ENCODE peak calls at places on chromosomes 4 and X, in five cellular contexts. One of them, this sample, is unnamed.

GRCh38 chr4:61827907-61828328 is 627.8 kb downstream of the ADGRL3 start:
- DNase-seq in RWPE1: no peak
- DNase-seq in CD8-positive, alpha-beta memory T cell: no peak
- DNase-seq in breast epithelium: no peak
- DNase-seq in AG04450: no peak
- DNase-seq in this sample: no peak

GRCh38 chrX:72430405-72430968 is 124.8 kb upstream of the CITED1 start:
- DNase-seq in RWPE1: no peak
- DNase-seq in CD8-positive, alpha-beta memory T cell: no peak
- DNase-seq in breast epithelium: no peak
- DNase-seq in AG04450: no peak
- DNase-seq in this sample: no peak

GRCh38 chr4:5962416-5962815 is 55.8 kb downstream of the C4orf50 start:
- DNase-seq in RWPE1: no peak
- DNase-seq in CD8-positive, alpha-beta memory T cell: no peak
- DNase-seq in breast epithelium: no peak
- DNase-seq in AG04450: no peak
- DNase-seq in this sample: no peak

GRCh38 chrX:74325130-74326059 is 21.4 kb downstream of the ZCCHC13 start:
- DNase-seq in RWPE1: no peak
- DNase-seq in CD8-positive, alpha-beta memory T cell: no peak
- DNase-seq in breast epithelium: no peak
- DNase-seq in AG04450: no peak
- DNase-seq in this sample: no peak

GRCh38 chr4:82851902-82852750 is 38.8 kb downstream of the SEC31A start:
- DNase-seq in RWPE1: peak; percentile 5
- DNase-seq in CD8-positive, alpha-beta memory T cell: peak; percentile 14
- DNase-seq in breast epithelium: no peak
- DNase-seq in AG04450: no peak
- DNase-seq in this sample: no peak

GRCh38 chrX:69153060-69153730 is 12.1 kb downstream of the PJA1 start:
- DNase-seq in RWPE1: peak; percentile 72
- DNase-seq in CD8-positive, alpha-beta memory T cell: no peak
- DNase-seq in breast epithelium: no peak
- DNase-seq in AG04450: no peak
- DNase-seq in this sample: no peak

GRCh38 chrX:85994787-85995186 is 52.6 kb downstream of the CHM start:
- DNase-seq in RWPE1: no peak
- DNase-seq in CD8-positive, alpha-beta memory T cell: no peak
- DNase-seq in breast epithelium: no peak
- DNase-seq in AG04450: no peak
- DNase-seq in this sample: no peak

GRCh38 chr4:112060212-112060611 is 85.0 kb upstream of the FAM241A start:
- DNase-seq in RWPE1: no peak
- DNase-seq in CD8-positive, alpha-beta memory T cell: no peak
- DNase-seq in breast epithelium: no peak
- DNase-seq in AG04450: no peak
- DNase-seq in this sample: no peak

GRCh38 chrX:120672841-120673530 is 43.1 kb upstream of the C1GALT1C1 start:
- DNase-seq in RWPE1: no peak
- DNase-seq in CD8-positive, alpha-beta memory T cell: no peak
- DNase-seq in breast epithelium: no peak
- DNase-seq in AG04450: no peak
- DNase-seq in this sample: no peak

GRCh38 chr4:120977435-120977997 is 55.0 kb upstream of the PRDM5 start:
- DNase-seq in RWPE1: peak; percentile 29
- DNase-seq in CD8-positive, alpha-beta memory T cell: peak; percentile 26
- DNase-seq in breast epithelium: no peak
- DNase-seq in AG04450: peak; percentile 33
- DNase-seq in this sample: no peak

GRCh38 chrX:78111140-78111931 is 7.3 kb downstream of the PGK1 start:
- DNase-seq in RWPE1: no peak
- DNase-seq in CD8-positive, alpha-beta memory T cell: no peak
- DNase-seq in breast epithelium: no peak
- DNase-seq in AG04450: no peak
- DNase-seq in this sample: no peak

GRCh38 chr4:26086621-26087068 is 172.6 kb downstream of the SMIM20 start:
- DNase-seq in RWPE1: no peak
- DNase-seq in CD8-positive, alpha-beta memory T cell: no peak
- DNase-seq in breast epithelium: no peak
- DNase-seq in AG04450: no peak
- DNase-seq in this sample: no peak

GRCh38 chr4:11616856-11617255 is 188.2 kb upstream of the HS3ST1 start:
- DNase-seq in RWPE1: no peak
- DNase-seq in CD8-positive, alpha-beta memory T cell: no peak
- DNase-seq in breast epithelium: no peak
- DNase-seq in AG04450: no peak
- DNase-seq in this sample: no peak

GRCh38 chr4:121720109-121720508 is 23.3 kb upstream of the ANXA5 start:
- DNase-seq in RWPE1: no peak
- DNase-seq in CD8-positive, alpha-beta memory T cell: no peak
- DNase-seq in breast epithelium: no peak
- DNase-seq in AG04450: no peak
- DNase-seq in this sample: no peak

DNA sequence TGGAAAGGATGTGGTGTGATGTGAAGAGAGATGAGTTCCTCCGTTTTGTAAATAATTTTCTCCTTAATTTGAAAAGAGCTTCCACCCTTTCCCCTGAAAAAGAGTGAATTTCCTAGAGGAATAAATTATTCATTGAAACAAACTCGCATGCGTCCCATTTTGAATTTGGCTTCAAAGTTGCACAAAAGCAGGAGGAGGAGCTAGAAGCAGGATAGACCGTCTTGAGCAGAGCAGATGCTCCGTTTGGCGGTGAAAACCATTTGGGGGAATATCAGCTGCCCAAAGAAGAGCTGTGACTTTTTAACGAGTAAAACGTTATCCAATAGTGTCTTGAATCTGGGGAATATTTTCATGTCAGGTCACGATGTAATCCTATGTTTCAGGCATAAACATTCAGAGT is 41.9 kb downstream of the FAM149A start:
- DNase-seq in RWPE1: no peak
- DNase-seq in CD8-positive, alpha-beta memory T cell: no peak
- DNase-seq in breast epithelium: no peak
- DNase-seq in AG04450: no peak
- DNase-seq in this sample: no peak
- H3K27ac ChIP-seq in RWPE1: no peak overlapping the region
- H3K27ac ChIP-seq in CD8-positive, alpha-beta memory T cell: no peak overlapping the region
- H3K27ac ChIP-seq in breast epithelium: peak overlapping the region; percentile 17
- H3K27ac ChIP-seq in AG04450: no peak overlapping the region
- H3K27ac ChIP-seq in this sample: no peak overlapping the region

DNA sequence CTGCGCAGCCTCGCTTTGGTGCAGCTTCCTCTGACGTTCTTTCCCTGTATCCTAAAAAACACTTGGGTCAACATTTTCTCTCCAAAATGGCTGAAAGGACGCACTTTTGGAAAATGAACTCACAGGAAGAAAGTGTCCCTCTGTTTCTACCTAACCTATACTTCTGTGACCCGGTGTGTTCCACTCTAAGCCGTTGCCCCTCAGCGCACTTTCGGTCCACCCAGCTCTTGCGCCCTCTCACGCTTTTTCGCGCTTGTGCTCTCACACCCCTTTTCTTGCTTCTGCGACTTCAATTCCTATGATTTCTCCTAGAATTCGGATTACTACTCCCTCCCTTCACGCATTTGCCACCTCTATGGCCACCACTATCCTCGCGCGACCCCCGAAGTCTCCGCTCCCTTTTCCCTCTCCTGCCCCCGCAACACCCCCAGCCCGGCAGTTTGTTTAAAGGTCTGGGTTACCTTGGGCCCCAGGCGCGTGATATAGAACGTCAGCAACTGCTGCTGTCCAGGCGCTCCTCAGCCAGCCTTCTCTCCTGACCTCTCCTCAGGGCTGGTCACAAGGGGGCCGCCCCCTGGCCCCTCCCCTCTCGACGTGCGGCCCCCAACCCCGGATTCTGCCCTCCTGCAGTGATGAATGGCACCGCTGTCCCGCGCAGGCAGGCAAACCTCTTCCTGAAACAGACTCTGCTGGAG is at the start of gene USP51:
- DNase-seq in RWPE1: no peak
- DNase-seq in CD8-positive, alpha-beta memory T cell: peak; percentile 19
- DNase-seq in breast epithelium: no peak
- DNase-seq in AG04450: no peak
- DNase-seq in this sample: peak; percentile 67
- H3K27ac ChIP-seq in RWPE1: peak within 1 kb of the TSS; percentile 76
- H3K27ac ChIP-seq in CD8-positive, alpha-beta memory T cell: peak within 1 kb of the TSS; percentile 78
- H3K27ac ChIP-seq in breast epithelium: peak within 1 kb of the TSS; percentile 97
- H3K27ac ChIP-seq in AG04450: peak within 1 kb of the TSS; percentile 80
- H3K27ac ChIP-seq in this sample: peak within 1 kb of the TSS; percentile 89

DNA sequence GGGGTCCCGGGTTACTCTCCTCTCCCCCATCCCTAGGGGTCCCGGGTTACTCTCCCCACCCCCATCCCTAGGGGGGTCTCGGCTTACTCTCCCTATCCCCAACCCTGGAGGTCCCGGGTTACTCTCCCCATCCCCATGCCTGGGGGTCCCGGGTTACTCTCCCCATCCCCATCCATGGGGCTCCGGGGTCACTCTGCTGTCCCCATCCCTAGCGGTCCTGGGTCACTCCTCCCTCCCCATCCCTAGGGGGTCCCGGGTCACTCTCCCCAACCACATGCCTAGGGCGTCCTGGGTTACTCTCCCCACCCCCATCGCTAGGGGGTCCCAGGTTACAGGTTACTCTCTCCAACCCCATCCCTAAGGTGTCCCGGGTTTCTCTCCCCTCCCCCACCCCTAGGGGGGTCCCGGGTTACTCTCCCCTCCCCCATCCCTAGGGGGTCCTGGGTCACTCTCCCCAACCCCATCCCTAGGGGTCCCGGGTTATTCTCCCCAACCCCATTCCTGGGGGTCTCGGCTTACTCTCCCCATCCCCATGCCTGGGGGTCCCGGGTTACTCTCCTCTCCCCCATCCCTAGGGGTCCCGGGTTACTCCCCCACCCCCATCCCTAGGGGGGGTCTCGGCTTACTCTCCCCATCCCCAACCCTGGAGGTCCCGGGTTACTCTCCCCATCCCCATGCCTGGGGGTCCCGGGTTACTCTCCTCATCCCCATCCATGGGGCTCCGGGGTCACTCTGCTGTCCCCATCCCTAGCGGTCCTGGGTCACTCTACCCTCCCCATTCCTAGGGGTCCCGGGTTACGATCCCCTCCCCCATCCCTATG is 823 bp downstream of the ASMTL start:
- DNase-seq in RWPE1: no peak
- DNase-seq in CD8-positive, alpha-beta memory T cell: no peak
- DNase-seq in breast epithelium: no peak
- DNase-seq in AG04450: no peak
- DNase-seq in this sample: peak; percentile 81
- H3K27ac ChIP-seq in RWPE1: peak overlapping the region; percentile 85
- H3K27ac ChIP-seq in CD8-positive, alpha-beta memory T cell: peak overlapping the region; percentile 57
- H3K27ac ChIP-seq in breast epithelium: peak overlapping the region; percentile 98
- H3K27ac ChIP-seq in AG04450: no peak overlapping the region
- H3K27ac ChIP-seq in this sample: peak overlapping the region; percentile 70

GRCh38 chr4:10082459-10083272 is 33.9 kb downstream of the WDR1 start:
- DNase-seq in RWPE1: no peak
- DNase-seq in CD8-positive, alpha-beta memory T cell: no peak
- DNase-seq in breast epithelium: peak; percentile 36
- DNase-seq in AG04450: no peak
- DNase-seq in this sample: peak; percentile 72
- H3K27ac ChIP-seq in RWPE1: peak overlapping the region; percentile 14
- H3K27ac ChIP-seq in CD8-positive, alpha-beta memory T cell: no peak overlapping the region
- H3K27ac ChIP-seq in breast epithelium: peak overlapping the region; percentile 25
- H3K27ac ChIP-seq in AG04450: no peak overlapping the region
- H3K27ac ChIP-seq in this sample: no peak overlapping the region

GRCh38 chr4:185570727-185571126 is 35.4 kb upstream of the PDLIM3 start:
- DNase-seq in RWPE1: no peak
- DNase-seq in CD8-positive, alpha-beta memory T cell: no peak
- DNase-seq in breast epithelium: no peak
- DNase-seq in AG04450: no peak
- DNase-seq in this sample: no peak
- H3K27ac ChIP-seq in RWPE1: no peak overlapping the region
- H3K27ac ChIP-seq in CD8-positive, alpha-beta memory T cell: no peak overlapping the region
- H3K27ac ChIP-seq in breast epithelium: peak overlapping the region; percentile 19
- H3K27ac ChIP-seq in AG04450: no peak overlapping the region
- H3K27ac ChIP-seq in this sample: no peak overlapping the region

GRCh38 chr4:73917081-73917501 is 47.9 kb downstream of the CXCL1 start:
- DNase-seq in RWPE1: peak; percentile 66
- DNase-seq in CD8-positive, alpha-beta memory T cell: no peak
- DNase-seq in breast epithelium: no peak
- DNase-seq in AG04450: peak; percentile 86
- DNase-seq in this sample: no peak

GRCh38 chr4:73914071-73914470 is 44.9 kb downstream of the CXCL1 start:
- DNase-seq in RWPE1: no peak
- DNase-seq in CD8-positive, alpha-beta memory T cell: no peak
- DNase-seq in breast epithelium: no peak
- DNase-seq in AG04450: no peak
- DNase-seq in this sample: no peak

GRCh38 chr4:73919691-73920090 is 50.5 kb downstream of the CXCL1 start:
- DNase-seq in RWPE1: no peak
- DNase-seq in CD8-positive, alpha-beta memory T cell: no peak
- DNase-seq in breast epithelium: no peak
- DNase-seq in AG04450: no peak
- DNase-seq in this sample: no peak

GRCh38 chr4:73916172-73916925 is 47.2 kb downstream of the CXCL1 start:
- DNase-seq in RWPE1: no peak
- DNase-seq in CD8-positive, alpha-beta memory T cell: no peak
- DNase-seq in breast epithelium: no peak
- DNase-seq in AG04450: no peak
- DNase-seq in this sample: no peak

DNA sequence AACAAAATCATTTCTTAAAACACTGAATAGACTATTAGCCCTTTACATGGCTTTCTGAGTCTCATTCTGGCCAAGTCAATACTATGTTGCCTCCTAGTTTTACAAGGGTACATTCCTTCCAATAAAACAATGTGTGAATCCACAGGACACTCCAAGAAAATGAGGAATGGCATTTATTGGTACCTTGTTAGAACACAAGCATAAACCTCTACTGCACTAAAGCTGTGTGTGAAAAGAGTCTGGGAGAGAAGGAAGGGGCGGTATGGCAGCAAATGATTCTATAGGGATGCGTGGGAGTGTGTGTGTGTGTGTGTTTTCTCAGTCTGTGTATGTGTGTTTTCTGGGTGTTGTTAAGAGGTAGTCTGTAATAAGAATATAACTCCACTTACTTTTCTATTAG is 48.9 kb downstream of the CXCL1 start:
- DNase-seq in RWPE1: no peak
- DNase-seq in CD8-positive, alpha-beta memory T cell: no peak
- DNase-seq in breast epithelium: no peak
- DNase-seq in AG04450: no peak
- DNase-seq in this sample: no peak
- H3K27ac ChIP-seq in RWPE1: no peak overlapping the region
- H3K27ac ChIP-seq in CD8-positive, alpha-beta memory T cell: no peak overlapping the region
- H3K27ac ChIP-seq in breast epithelium: no peak overlapping the region
- H3K27ac ChIP-seq in AG04450: no peak overlapping the region
- H3K27ac ChIP-seq in this sample: no peak overlapping the region

This sample was measured in suprapubic skin.